ENCODE peak calls at places on chromosomes 7 and 10, in five cellular contexts. B is tibial artery; X is esophagus muscularis mucosa; I is IMR-90; S is CD8-positive, alpha-beta T cell. Y is an unnamed sample.

GRCh38 chr10:36888925-36889573 is 236.3 kb upstream of the ANKRD30A start:
- DNase-seq in B (no peak), X (no peak), I (peak; percentile 3), S (no peak), Y (no peak)

GRCh38 chr10:124546957-124547650 is 85.5 kb downstream of the LHPP start:
- DNase-seq in B (no peak), X (no peak), I (no peak), S (no peak), Y (no peak)

GRCh38 chr7:100061518-100062193 is 12.1 kb downstream of the ZSCAN21 start:
- DNase-seq in B (no peak), X (no peak), I (no peak), S (no peak), Y (no peak)

GRCh38 chr7:47651355-47652317 is 69.7 kb upstream of the TNS3 start:
- DNase-seq in B (peak; percentile 35), X (no peak), I (peak; percentile 99), S (no peak), Y (peak; percentile 94)

GRCh38 chr7:74544706-74545469 is 91.2 kb downstream of the GTF2IRD1 start:
- DNase-seq in B (no peak), X (no peak), I (peak; percentile 64), S (no peak), Y (peak; percentile 18)

GRCh38 chr10:122246830-122247520 is 24.1 kb upstream of the BTBD16 start:
- DNase-seq in B (no peak), X (no peak), I (no peak), S (no peak), Y (no peak)

GRCh38 chr7:36994456-36995112 is 270.3 kb upstream of the AOAH start:
- DNase-seq in B (no peak), X (no peak), I (no peak), S (no peak), Y (no peak)

GRCh38 chr10:98150544-98150943 is 16.1 kb downstream of the R3HCC1L start:
- DNase-seq in B (no peak), X (no peak), I (peak; percentile 56), S (no peak), Y (peak; percentile 44)

GRCh38 chr10:24261627-24262026 is 52.7 kb downstream of the KIAA1217 start:
- DNase-seq in B (no peak), X (no peak), I (no peak), S (no peak), Y (no peak)
- H3K27ac ChIP-seq in B (no peak overlapping the region), X (no peak overlapping the region), I (no peak overlapping the region), S (no peak overlapping the region), Y (no peak overlapping the region)

GRCh38 chr7:512541-513311 is 6.9 kb downstream of the PDGFA start:
- DNase-seq in B (no peak), X (no peak), I (no peak), S (no peak), Y (no peak)
- H3K4me3 ChIP-seq in B (peak overlapping the region; percentile 96), X (peak overlapping the region; percentile 0), I (no peak overlapping the region), S (no peak overlapping the region), Y (no peak overlapping the region)

GRCh38 chr7:123674399-123675091 is 18.9 kb downstream of the LMOD2 start:
- DNase-seq in B (no peak), X (no peak), I (peak; percentile 13), S (no peak), Y (no peak)
- H3K27ac ChIP-seq in B (no peak overlapping the region), X (no peak overlapping the region), I (no peak overlapping the region), S (no peak overlapping the region), Y (no peak overlapping the region)

GRCh38 chr10:59177862-59178235 is 1.4 kb downstream of the PHYHIPL start:
- DNase-seq in B (no peak), X (no peak), I (no peak), S (no peak), Y (no peak)
- H3K4me3 ChIP-seq in B (no peak overlapping the region), X (no peak overlapping the region), I (no peak overlapping the region), S (no peak overlapping the region), Y (no peak overlapping the region)

DNA sequence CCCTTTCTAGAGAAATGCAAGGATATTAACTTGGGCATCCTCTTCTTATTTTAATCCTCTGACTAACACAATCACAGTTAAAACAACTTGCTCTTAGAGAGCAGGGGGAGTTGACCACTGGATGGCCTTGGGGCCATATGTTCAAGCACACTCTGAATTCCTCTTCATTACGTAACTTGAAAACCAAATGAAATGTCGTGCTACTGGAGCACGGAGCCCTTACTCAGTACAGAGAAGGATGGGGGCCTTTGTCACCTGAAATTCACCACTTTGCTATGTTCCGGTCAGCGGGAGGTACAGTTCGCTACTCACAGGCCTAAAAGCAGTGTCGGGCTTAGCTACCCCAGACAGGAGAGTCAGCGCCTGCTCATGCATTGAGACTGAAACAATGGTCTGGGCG is 39.6 kb downstream of the GLI3 start:
- DNase-seq in B (no peak), X (no peak), I (peak; percentile 50), S (no peak), Y (no peak)
- H3K27ac ChIP-seq in B (no peak overlapping the region), X (no peak overlapping the region), I (no peak overlapping the region), S (no peak overlapping the region), Y (no peak overlapping the region)

GRCh38 chr10:18102404-18102803 is 37.8 kb upstream of the CACNB2 start:
- DNase-seq in B (no peak), X (no peak), I (no peak), S (no peak), Y (no peak)

GRCh38 chr10:18109471-18109870 is 30.8 kb upstream of the CACNB2 start:
- DNase-seq in B (no peak), X (no peak), I (no peak), S (no peak), Y (no peak)

GRCh38 chr10:18100664-18101063 is 39.6 kb upstream of the CACNB2 start:
- DNase-seq in B (no peak), X (peak; percentile 12), I (peak; percentile 4), S (no peak), Y (no peak)

GRCh38 chr10:18099420-18099819 is 40.8 kb upstream of the CACNB2 start:
- DNase-seq in B (no peak), X (no peak), I (peak; percentile 12), S (no peak), Y (no peak)

GRCh38 chr10:18104223-18104872 is 35.9 kb upstream of the CACNB2 start:
- DNase-seq in B (peak; percentile 71), X (no peak), I (peak; percentile 43), S (no peak), Y (no peak)
- H3K4me3 ChIP-seq in B (peak overlapping the region; percentile 37), X (no peak overlapping the region), I (no peak overlapping the region), S (no peak overlapping the region), Y (no peak overlapping the region)

GRCh38 chr7:73448609-73449008 is 15.0 kb downstream of the FZD9 start:
- DNase-seq in B (no peak), X (no peak), I (peak; percentile 43), S (no peak), Y (no peak)
- H3K27ac ChIP-seq in B (no peak overlapping the region), X (no peak overlapping the region), I (peak overlapping the region; percentile 70), S (no peak overlapping the region), Y (no peak overlapping the region)

GRCh38 chr10:72334832-72335393 is 19.8 kb downstream of the DNAJB12 start:
- DNase-seq in B (peak; percentile 88), X (no peak), I (peak; percentile 79), S (peak; percentile 81), Y (no peak)
- H3K4me3 ChIP-seq in B (peak overlapping the region; percentile 11), X (no peak overlapping the region), I (no peak overlapping the region), S (peak overlapping the region; percentile 44), Y (no peak overlapping the region)